ENCODE peak calls at places on chromosomes 1 and 21, in ten cellular contexts. L is GDM1, F is AG20443, O is right lobe of liver, G is astrocyte of the hippocampus, W is AG04450, A is ACHN, C is head of caudate nucleus, N is EL, Q is choroid plexus epithelial cell. S is an unnamed sample.

GRCh38 chr1:187933562-187934419 is 1105.0 kb downstream of the PLA2G4A start:
- DNase-seq in L (no peak), F (no peak), O (no peak), G (no peak), W (no peak), A (no peak), C (no peak), N (no peak), Q (no peak), S (no peak)

GRCh38 chr1:28190337-28190979 is 14.0 kb upstream of the PTAFR start:
- DNase-seq in L (no peak), F (no peak), O (no peak), G (no peak), W (no peak), A (no peak), C (no peak), N (peak; percentile 29), Q (no peak), S (no peak)

GRCh38 chr1:117113199-117113598 is 8.3 kb downstream of the TRIM45 start:
- DNase-seq in L (no peak), F (no peak), O (no peak), G (no peak), W (no peak), A (no peak), C (peak; percentile 52), N (no peak), Q (no peak), S (no peak)

GRCh38 chr21:35603471-35603870 is 456.9 kb downstream of the SETD4 start:
- DNase-seq in L (no peak), F (no peak), O (no peak), G (no peak), W (no peak), A (no peak), C (no peak), N (no peak), Q (peak; percentile 16), S (no peak)

GRCh38 chr1:21647431-21648373 is 21.5 kb downstream of the RAP1GAP start:
- DNase-seq in L (peak; percentile 27), F (peak; percentile 76), O (no peak), G (peak; percentile 83), W (peak; percentile 30), A (peak; percentile 76), C (no peak), N (peak; percentile 64), Q (peak; percentile 65), S (peak; percentile 86)

GRCh38 chr1:24347159-24347931 is 28.2 kb downstream of the GRHL3 start:
- DNase-seq in L (no peak), F (no peak), O (no peak), G (no peak), W (no peak), A (no peak), C (no peak), N (no peak), Q (no peak), S (no peak)

GRCh38 chr21:26320541-26320940 is 150.0 kb upstream of the APP start:
- DNase-seq in L (no peak), F (no peak), O (no peak), G (no peak), W (no peak), A (no peak), C (no peak), N (no peak), Q (no peak), S (no peak)

GRCh38 chr1:42891471-42891870 is 45.1 kb downstream of the ZNF691 start:
- DNase-seq in L (no peak), F (no peak), O (no peak), G (no peak), W (no peak), A (no peak), C (no peak), N (no peak), Q (no peak), S (no peak)